ENCODE peak calls at places on chromosome 3, in six cellular contexts. A is activated CD4-positive, alpha-beta T cell treated with anti-CD3 and anti-CD28 coated beads, Interleukin-2, amount 50 U/mL, for 48 hours; H is pons; I is heart right ventricle; J is HAP-1; S is AG10803. Y is an unnamed sample.

GRCh38 chr3:1195922-1196321 is 103.1 kb downstream of the CNTN6 start:
- DNase-seq in A (no peak), I (no peak), H (no peak), J (no peak), S (peak; percentile 90), Y (no peak)

GRCh38 chr3:77652624-77653023 is 612.7 kb downstream of the ROBO2 start:
- DNase-seq in J (no peak), H (no peak), A (no peak), S (no peak), I (no peak), Y (no peak)

GRCh38 chr3:95511915-95512314 is 1302.5 kb upstream of the EPHA6 start:
- DNase-seq in J (no peak), H (no peak), S (no peak), A (no peak), I (no peak), Y (no peak)

GRCh38 chr3:52086939-52087675 is 30.7 kb upstream of the DUSP7 start:
- DNase-seq in A (peak; percentile 12), I (peak; percentile 46), S (peak; percentile 37), J (no peak), H (no peak), Y (peak; percentile 27)

GRCh38 chr3:23834082-23834870 is 28.5 kb downstream of the UBE2E1 start:
- DNase-seq in I (no peak), S (no peak), H (no peak), A (no peak), J (no peak), Y (no peak)

GRCh38 chr3:62415312-62415791 is 42.0 kb upstream of the FEZF2 start:
- DNase-seq in I (no peak), J (peak; percentile 61), H (peak; percentile 6), A (no peak), S (no peak), Y (no peak)

GRCh38 chr3:113277414-113277813 is 66.1 kb downstream of the BOC start:
- DNase-seq in I (no peak), H (no peak), A (no peak), S (no peak), J (no peak), Y (no peak)

GRCh38 chr3:165746874-165747273 is 90.3 kb downstream of the BCHE start:
- DNase-seq in H (no peak), A (no peak), S (no peak), I (no peak), J (no peak), Y (no peak)

GRCh38 chr3:71681224-71681668 is 44.0 kb downstream of the EIF4E3 start:
- DNase-seq in H (peak; percentile 73), J (peak; percentile 75), A (peak; percentile 56), S (peak; percentile 82), I (peak; percentile 34), Y (peak; percentile 48)

GRCh38 chr3:190183121-190183520 is 62.4 kb upstream of the P3H2 start:
- DNase-seq in A (no peak), S (peak; percentile 96), I (peak; percentile 8), J (no peak), H (peak; percentile 37), Y (no peak)

GRCh38 chr3:135499426-135499825 is 466.1 kb upstream of the PPP2R3A start:
- DNase-seq in A (no peak), J (no peak), I (no peak), S (peak; percentile 10), H (no peak), Y (no peak)

GRCh38 chr3:151003024-151003771 is 30.7 kb upstream of the CLRN1 start:
- DNase-seq in S (no peak), A (no peak), J (no peak), I (no peak), H (no peak), Y (no peak)

GRCh38 chr3:120894285-120894684 is 13.7 kb upstream of the STXBP5L start:
- DNase-seq in A (no peak), S (peak; percentile 4), H (no peak), J (peak; percentile 10), I (no peak), Y (no peak)

GRCh38 chr3:184691397-184692131 is 20.3 kb downstream of the MAGEF1 start:
- DNase-seq in I (no peak), A (no peak), S (peak; percentile 83), J (no peak), H (peak; percentile 46), Y (peak; percentile 16)

GRCh38 chr3:50502584-50503423 is 630 bp downstream of the CACNA2D2 start:
- DNase-seq in I (no peak), H (no peak), J (peak; percentile 59), A (no peak), S (no peak), Y (no peak)

GRCh38 chr3:122992628-122993570 is 34.7 kb downstream of the SEMA5B start:
- DNase-seq in J (no peak), A (no peak), S (no peak), H (no peak), I (no peak), Y (no peak)

GRCh38 chr3:184409946-184410500 is 30.2 kb downstream of the CHRD start:
- DNase-seq in A (no peak), J (no peak), I (no peak), S (no peak), H (no peak), Y (no peak)

GRCh38 chr3:30694148-30694547 is 87.7 kb downstream of the TGFBR2 start:
- DNase-seq in I (no peak), H (no peak), S (peak; percentile 25), A (no peak), J (no peak), Y (no peak)

GRCh38 chr3:69428657-69429255 is 42.9 kb upstream of the FRMD4B start:
- DNase-seq in I (no peak), J (no peak), A (no peak), H (no peak), S (no peak), Y (no peak)

GRCh38 chr3:114025451-114025850 is 30.9 kb downstream of the CCDC191 start:
- DNase-seq in H (no peak), A (no peak), S (no peak), I (no peak), J (no peak), Y (no peak)

GRCh38 chr3:139434764-139435291 is 41.5 kb downstream of the RBP2 start:
- DNase-seq in S (peak; percentile 76), I (no peak), A (no peak), J (no peak), H (no peak), Y (no peak)

GRCh38 chr3:65761431-65761830 is 277.3 kb downstream of the MAGI1 start:
- DNase-seq in S (no peak), A (no peak), H (peak; percentile 86), J (no peak), I (no peak), Y (no peak)

Y was measured in stimulated activated naive CD8-positive, alpha-beta T cell treated with anti-CD3 and anti-CD28 coated beads, Interleukin-15, Interleukin-2, amounts not matched to agents 100 U/mL and 50 U/mL, for 24 hours.